ENCODE peak calls at places on chromosomes 7 and 10, in six cellular contexts. T is GM06990; A is choroid plexus epithelial cell; X is stimulated activated CD8-positive, alpha-beta memory T cell treated with anti-CD3 and anti-CD28 coated beads, Interleukin-4, amount 100 ng/mL, for 4 hours; M is IMR-90; L is bronchial epithelial cell. I is an unnamed sample.

GRCh38 chr7:127153315-127153714 is 99.4 kb downstream of the GRM8 start:
- DNase-seq in T (no peak), X (no peak), A (no peak), L (no peak), M (no peak), I (no peak)

GRCh38 chr7:129615018-129615417 is 3.5 kb downstream of the NRF1 start:
- DNase-seq in M (peak), L (peak), A (peak), T (peak), X (no peak), I (peak)

GRCh38 chr10:107915277-107915634 is 750.8 kb upstream of the SORCS1 start:
- DNase-seq in T (no peak), L (peak), A (peak), X (no peak), M (no peak), I (peak)

GRCh38 chr10:132606536-132607316 is 69.1 kb downstream of the INPP5A start:
- DNase-seq in A (peak), M (peak), L (no peak), X (no peak), T (no peak), I (peak)

GRCh38 chr10:8543361-8544056 is 489.0 kb downstream of the GATA3 start:
- DNase-seq in T (no peak), A (no peak), M (no peak), L (peak), X (no peak), I (no peak)

GRCh38 chr7:148794476-148794875 is 89.6 kb downstream of the EZH2 start:
- DNase-seq in L (no peak), X (no peak), M (no peak), A (no peak), T (no peak), I (no peak)

GRCh38 chr7:46229409-46229808 is 308.3 kb upstream of the IGFBP3 start:
- DNase-seq in X (no peak), L (peak), M (peak), A (peak), T (no peak), I (peak)

GRCh38 chr10:6065406-6065805 is 3.2 kb upstream of the IL2RA start:
- DNase-seq in T (no peak), M (no peak), X (no peak), A (no peak), L (no peak), I (no peak)

GRCh38 chr7:150428671-150429451 is 21.6 kb upstream of the GIMAP8 start:
- DNase-seq in M (peak), L (peak), T (peak), A (peak), X (no peak), I (peak)

GRCh38 chr7:66050990-66051424 is 24.6 kb upstream of the ASL start:
- DNase-seq in L (peak), A (peak), X (no peak), T (no peak), M (peak), I (peak)

GRCh38 chr10:97771913-97772823 is at the start of gene SFRP5:
- DNase-seq in T (no peak), L (no peak), A (no peak), M (no peak), X (no peak), I (no peak)

GRCh38 chr10:119253433-119254174 is 46.2 kb downstream of the GRK5 start:
- DNase-seq in M (peak), L (peak), X (no peak), T (no peak), A (peak), I (peak)

GRCh38 chr10:19811517-19811916 is 4.7 kb upstream of the PLXDC2 start:
- DNase-seq in X (no peak), M (peak), L (peak), A (peak), T (no peak), I (no peak)

GRCh38 chr7:121960678-121961461 is 87.9 kb downstream of the PTPRZ1 start:
- DNase-seq in L (peak), T (no peak), A (peak), M (peak), X (no peak), I (peak)

GRCh38 chr10:71995880-71996597 is 31.8 kb downstream of the CHST3 start:
- DNase-seq in X (no peak), T (no peak), M (peak), A (peak), L (no peak), I (peak)

GRCh38 chr7:506391-506831 is 13.2 kb downstream of the PDGFA start:
- DNase-seq in X (no peak), L (no peak), A (no peak), M (no peak), T (no peak), I (no peak)

GRCh38 chr7:39433550-39433949 is 132.7 kb upstream of the YAE1 start:
- DNase-seq in A (no peak), M (no peak), X (no peak), T (no peak), L (no peak), I (no peak)

GRCh38 chr7:50633414-50633710 is 68.2 kb upstream of the DDC start:
- DNase-seq in L (no peak), T (no peak), X (no peak), A (no peak), M (peak), I (no peak)